ENCODE peak calls at places on chromosome 13, in eight cellular contexts. D is K562, Q is right lobe of liver, L is aorta, F is suprapubic skin, M is heart left ventricle, U is Caco-2, S is cardiac muscle cell. G is an unnamed sample. For H3K4me1, the result is how much of the 10 kb centered on the place peaks cover.

GRCh38 chr13:52036037-52036436 is 11.5 kb downstream of the UTP14C start:
- DNase-seq in D (no peak), F (no peak), S (no peak), L (no peak), U (peak), M (no peak), Q (no peak), G (no peak)

GRCh38 chr13:44790289-44790688 is 199.0 kb downstream of the NUFIP1 start:
- DNase-seq in S (no peak), L (no peak), F (no peak), Q (no peak), D (no peak), M (no peak), U (no peak), G (no peak)

GRCh38 chr13:108895220-108895704 is 265.9 kb downstream of the MYO16 start:
- DNase-seq in D (no peak), U (no peak), M (no peak), S (peak), L (no peak), Q (no peak), F (no peak), G (no peak)

GRCh38 chr13:89920461-89920860 is 1427.0 kb upstream of the MIR17HG start:
- DNase-seq in M (no peak), Q (no peak), F (no peak), D (no peak), L (no peak), U (no peak), S (no peak), G (no peak)

GRCh38 chr13:42108217-42108616 is 59.8 kb downstream of the DGKH start:
- DNase-seq in L (no peak), U (no peak), M (no peak), S (no peak), Q (no peak), F (no peak), D (no peak), G (no peak)

GRCh38 chr13:34358811-34359513 is 541.0 kb downstream of the RFC3 start:
- DNase-seq in S (peak), M (no peak), L (no peak), D (no peak), F (no peak), Q (no peak), U (no peak), G (no peak)

GRCh38 chr13:26220575-26220974 is 1.5 kb downstream of the RNF6 start:
- DNase-seq in Q (no peak), U (no peak), M (no peak), L (no peak), S (peak), D (no peak), F (no peak), G (no peak)

GRCh38 chr13:56247692-56248091 is 893.0 kb upstream of the PRR20A start:
- DNase-seq in D (no peak), U (no peak), M (no peak), F (no peak), L (no peak), Q (no peak), S (no peak), G (no peak)

GRCh38 chr13:28337196-28338045 is 157.5 kb downstream of the FLT1 start:
- DNase-seq in F (no peak), L (no peak), S (peak), Q (no peak), M (peak), D (no peak), U (no peak), G (no peak)

DNA sequence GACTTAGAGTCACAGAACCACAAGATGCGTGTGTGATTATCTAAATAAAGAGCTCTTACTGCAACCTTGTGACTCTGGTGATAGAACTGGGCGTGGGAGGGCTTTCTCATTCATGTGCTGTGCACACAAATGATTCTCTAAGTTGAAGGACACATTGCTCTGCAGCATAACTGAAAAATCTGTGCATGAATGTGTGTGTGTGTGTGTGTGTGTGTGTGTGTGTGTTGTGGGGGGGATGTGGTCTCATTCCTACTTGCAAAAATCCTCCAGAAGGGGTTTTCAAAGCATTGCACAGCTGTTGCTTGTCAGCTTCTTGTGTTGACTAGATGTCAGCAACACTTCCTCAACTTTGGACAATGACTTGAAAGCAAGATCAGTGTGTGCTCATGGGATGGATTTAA is 22.4 kb downstream of the LRCH1 start:
- DNase-seq in S (peak), F (no peak), M (no peak), Q (no peak), U (no peak), L (no peak), D (no peak), G (no peak)
- H3K4me1 ChIP-seq in S (half or more), F (half or more), M (half or more), Q (under half), U (half or more), L (under half), D (under half), G (under half)

GRCh38 chr13:36428083-36428482 is 4.2 kb upstream of the CCNA1 start:
- DNase-seq in L (no peak), D (no peak), S (peak), Q (no peak), U (no peak), M (no peak), F (no peak), G (no peak)

GRCh38 chr13:36436811-36437210 is 4.5 kb downstream of the CCNA1 start:
- DNase-seq in Q (no peak), L (no peak), S (no peak), F (no peak), U (no peak), M (no peak), D (no peak), G (no peak)

GRCh38 chr13:36430247-36431203 is 1.8 kb upstream of the CCNA1 start:
- DNase-seq in L (peak), F (no peak), U (no peak), Q (no peak), M (no peak), S (peak), D (no peak), G (no peak)

GRCh38 chr13:36432106-36432544 is at the start of gene CCNA1:
- DNase-seq in L (peak), M (no peak), D (peak), S (peak), U (no peak), F (peak), Q (no peak), G (no peak)

DNA sequence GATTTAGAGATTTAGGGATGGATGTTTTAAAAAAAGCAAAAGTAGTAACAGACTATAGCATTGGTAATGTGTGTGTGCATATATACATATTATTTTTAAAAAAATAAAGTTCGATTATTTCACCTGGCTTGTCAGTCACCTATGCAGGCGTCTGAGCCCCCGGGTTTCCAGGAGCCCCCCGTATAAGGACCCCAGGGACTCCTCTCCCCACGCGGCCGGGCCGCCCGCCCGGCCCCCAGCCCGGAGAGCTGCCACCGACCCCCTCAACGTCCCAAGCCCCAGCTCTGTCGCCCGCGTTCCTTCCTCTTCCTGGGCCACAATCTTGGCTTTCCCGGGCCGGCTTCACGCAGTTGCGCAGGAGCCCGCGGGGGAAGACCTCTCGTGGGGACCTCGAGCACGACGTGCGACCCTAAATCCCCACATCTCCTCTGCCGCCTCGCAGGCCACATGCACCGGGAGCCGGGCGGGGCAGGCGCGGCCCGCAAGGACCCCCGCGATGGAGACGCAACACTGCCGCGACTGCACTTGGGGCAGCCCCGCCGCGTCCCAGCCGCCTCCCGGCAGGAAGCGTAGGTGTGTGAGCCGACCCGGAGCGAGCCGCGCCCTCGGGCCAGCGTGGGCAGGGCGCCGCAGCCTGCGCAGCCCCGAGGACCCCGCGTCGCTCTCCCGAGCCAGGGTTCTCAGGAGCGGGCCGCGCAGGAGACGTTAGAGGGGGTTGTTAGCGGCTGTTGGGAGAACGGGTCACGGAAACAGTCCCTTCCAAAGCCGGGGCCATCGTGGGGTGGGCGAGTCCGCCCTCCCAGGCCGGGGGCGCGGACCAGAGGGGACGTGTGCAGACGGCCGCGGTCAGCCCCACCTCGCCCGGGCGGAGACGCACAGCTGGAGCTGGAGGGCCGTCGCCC is 840 bp upstream of the CCNA1 start:
- DNase-seq in F (no peak), D (no peak), M (no peak), L (peak), S (no peak), U (no peak), Q (no peak), G (no peak)
- H3K4me3 ChIP-seq in F (peak), D (no peak), M (peak), L (peak), S (peak), U (no peak), Q (no peak), G (peak)

DNA sequence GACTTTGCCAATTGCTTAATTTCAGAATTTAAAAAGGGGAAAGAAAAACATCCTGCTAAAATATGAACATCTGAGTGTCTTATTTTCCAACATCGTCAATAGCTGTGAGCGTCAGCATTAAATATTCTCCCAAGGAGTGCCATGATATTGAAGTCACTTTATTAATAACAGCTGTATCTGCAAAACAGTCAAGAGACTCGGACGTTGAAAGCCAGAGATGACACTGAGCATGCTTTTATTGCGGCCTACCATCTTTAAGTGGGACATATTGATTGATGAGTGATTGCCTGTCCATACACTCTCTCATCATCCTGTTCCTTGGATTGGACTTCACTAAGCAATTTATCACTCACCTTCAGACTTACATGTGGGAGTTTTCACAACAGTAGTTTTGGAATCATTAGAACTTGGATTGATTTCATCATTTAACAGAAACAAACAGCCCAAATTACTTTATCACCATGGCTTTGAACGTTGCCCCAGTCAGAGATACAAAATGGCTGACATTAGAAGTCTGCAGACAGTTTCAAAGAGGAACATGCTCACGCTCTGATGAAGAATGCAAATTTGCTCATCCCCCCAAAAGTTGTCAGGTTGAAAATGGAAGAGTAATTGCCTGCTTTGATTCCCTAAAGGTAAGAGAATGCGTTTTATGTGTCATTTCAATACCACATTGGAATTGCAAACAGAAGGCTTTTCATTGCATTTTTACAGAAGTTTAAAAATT is 53.8 kb downstream of the MBNL2 start:
- DNase-seq in M (no peak), F (no peak), L (no peak), D (no peak), U (no peak), Q (no peak), S (no peak), G (no peak)
- H3K4me1 ChIP-seq in M (half or more), F (half or more), L (under half), D (under half), U (half or more), Q (half or more), S (under half), G (half or more)

DNA sequence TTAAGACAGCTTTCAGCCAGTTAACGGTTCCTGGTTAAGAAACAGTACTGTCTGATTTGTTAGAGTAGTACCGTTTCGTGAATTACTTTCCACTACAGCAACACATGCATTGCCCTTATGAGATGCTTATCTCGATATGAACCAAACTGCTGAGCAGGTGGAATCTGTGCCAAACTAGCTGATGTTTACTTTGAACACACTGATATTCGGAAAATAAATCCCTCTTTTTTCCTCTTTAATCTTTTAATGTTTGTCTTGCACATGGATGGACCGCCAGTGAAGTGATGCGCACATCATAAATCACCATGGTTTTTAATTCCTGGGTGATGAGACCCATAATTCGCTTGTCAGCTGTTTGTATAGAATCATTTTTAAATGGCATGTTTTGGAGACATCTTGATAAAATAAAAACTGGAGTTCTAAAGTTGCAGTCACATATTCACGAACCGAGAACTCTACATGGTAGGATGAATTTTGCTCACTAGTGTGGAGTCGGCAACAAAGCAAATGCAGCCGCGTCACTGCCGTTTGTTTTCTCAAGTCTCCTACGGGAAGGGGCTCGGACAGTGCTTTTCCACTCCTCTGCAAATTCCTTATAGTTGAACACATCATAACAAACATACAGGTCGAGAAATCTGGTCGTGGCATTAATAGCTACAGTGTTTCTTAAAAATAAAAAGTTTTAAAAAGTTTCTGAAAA is 1.1 kb downstream of the GJA3 start:
- DNase-seq in M (no peak), D (no peak), F (no peak), Q (no peak), S (peak), L (no peak), U (no peak), G (no peak)
- H3K4me3 ChIP-seq in M (peak), D (no peak), F (peak), Q (no peak), S (peak), L (no peak), U (no peak), G (peak)

GRCh38 chr13:35702316-35702715 is 225.8 kb upstream of the MAB21L1 start:
- DNase-seq in L (no peak), D (no peak), F (peak), Q (no peak), S (no peak), M (no peak), U (no peak), G (no peak)

GRCh38 chr13:35700661-35701060 is 224.2 kb upstream of the MAB21L1 start:
- DNase-seq in S (no peak), M (no peak), L (no peak), U (no peak), Q (no peak), D (no peak), F (no peak), G (no peak)

GRCh38 chr13:35704331-35704730 is 227.8 kb upstream of the MAB21L1 start:
- DNase-seq in Q (no peak), U (no peak), M (no peak), S (no peak), D (no peak), L (no peak), F (peak), G (no peak)

GRCh38 chr13:35699805-35700204 is 223.3 kb upstream of the MAB21L1 start:
- DNase-seq in M (no peak), L (no peak), Q (no peak), D (no peak), S (peak), F (no peak), U (no peak), G (no peak)

DNA sequence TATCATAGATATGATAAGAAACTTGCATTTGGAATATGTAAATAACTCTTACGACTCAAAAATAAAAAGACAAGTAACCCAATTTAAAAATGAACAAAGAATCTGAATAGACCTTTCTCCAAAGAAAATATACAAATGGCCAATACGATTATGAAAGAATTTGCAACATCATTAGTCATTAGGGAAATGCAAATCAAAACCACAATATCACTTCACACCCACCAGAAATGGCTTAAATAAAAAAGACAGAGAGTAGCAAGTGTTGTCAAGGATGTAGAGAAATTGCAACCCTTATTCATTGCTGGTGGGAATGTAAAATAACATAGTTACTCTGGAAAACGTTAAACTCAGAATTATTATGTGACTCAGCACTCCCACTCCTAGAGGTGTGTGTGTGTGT is 226.6 kb upstream of the MAB21L1 start:
- DNase-seq in L (no peak), U (no peak), Q (no peak), D (no peak), S (no peak), M (no peak), F (no peak), G (no peak)
- H3K4me1 ChIP-seq in L (under half), U (under half), Q (under half), D (under half), S (under half), M (under half), F (under half), G (under half)

DNA sequence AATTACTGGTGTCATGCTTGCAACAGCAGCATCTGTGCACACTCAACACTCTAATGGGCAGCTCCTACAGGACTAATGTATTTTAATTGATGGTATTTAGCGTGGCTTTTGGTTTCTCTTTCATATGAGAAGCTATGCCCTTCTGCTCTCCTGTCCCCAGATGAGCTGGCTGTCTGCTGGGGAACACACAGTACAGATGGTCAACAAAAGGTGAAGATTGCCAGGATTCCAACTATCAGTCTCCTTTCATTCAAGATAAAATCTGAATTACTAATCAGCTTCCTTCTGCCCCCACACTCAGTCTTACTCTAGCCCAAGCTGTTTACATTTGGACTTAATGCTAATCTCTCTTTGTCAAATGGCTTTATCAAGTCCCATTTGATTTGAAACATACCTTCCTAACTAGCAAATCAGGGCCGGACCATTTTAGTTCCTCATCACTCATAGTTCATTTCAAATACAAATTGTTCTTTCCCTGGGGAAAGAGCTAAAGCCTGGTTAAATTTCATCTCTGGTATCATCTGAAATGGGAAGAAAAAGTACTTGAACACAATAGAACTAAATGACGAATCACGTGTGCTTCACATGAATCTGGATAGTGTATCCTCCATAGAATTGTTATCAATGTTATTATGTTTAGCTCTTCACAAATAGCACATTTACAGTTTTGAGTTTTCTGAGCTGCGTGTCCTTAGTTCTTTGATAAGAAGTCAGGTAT is 988.0 kb downstream of the PCDH17 start:
- DNase-seq in D (no peak), U (no peak), F (no peak), Q (no peak), M (no peak), L (no peak), S (no peak), G (no peak)
- H3K4me3 ChIP-seq in D (no peak), U (no peak), F (no peak), Q (no peak), M (no peak), L (no peak), S (no peak), G (no peak)

GRCh38 chr13:99362362-99362761 is 55.2 kb upstream of the GPR183 start:
- DNase-seq in F (no peak), D (no peak), U (no peak), S (no peak), Q (no peak), L (no peak), M (no peak), G (no peak)

GRCh38 chr13:99366075-99366987 is 59.1 kb upstream of the GPR183 start:
- DNase-seq in F (no peak), M (no peak), L (no peak), S (no peak), D (no peak), Q (no peak), U (no peak), G (no peak)

GRCh38 chr13:99361197-99361596 is 54.0 kb upstream of the GPR183 start:
- DNase-seq in S (no peak), U (no peak), L (no peak), M (no peak), Q (no peak), F (no peak), D (no peak), G (no peak)

GRCh38 chr13:99363391-99363790 is 56.2 kb upstream of the GPR183 start:
- DNase-seq in D (no peak), F (peak), Q (no peak), U (no peak), M (no peak), S (no peak), L (no peak), G (no peak)

GRCh38 chr13:99363949-99364348 is 56.8 kb upstream of the GPR183 start:
- DNase-seq in U (no peak), L (no peak), D (no peak), M (no peak), S (no peak), F (no peak), Q (no peak), G (no peak)
- H3K4me1 ChIP-seq in U (under half), L (under half), D (under half), M (under half), S (under half), F (under half), Q (under half), G (under half)

G was measured in esophagus squamous epithelium.